ENCODE peak calls at places on chromosomes 11 and 22, in ten cellular contexts. B is DMS153; H is AG09309; C is MCF 10A; V is psoas muscle; D is PC-3; S is CD8-positive, alpha-beta memory T cell; R is naive thymus-derived CD4-positive, alpha-beta T cell; E is mucosa of gallbladder; J is hippocampal formation. N is an unnamed sample.

GRCh38 chr11:69546735-69547370 is 65.4 kb downstream of the LINC01488 start:
- DNase-seq in B (no peak), H (no peak), C (no peak), V (no peak), D (no peak), S (no peak), R (no peak), E (no peak), J (no peak), N (no peak)

GRCh38 chr11:132022718-132023117 is 652.3 kb downstream of the NTM start:
- DNase-seq in B (no peak), H (peak; percentile 65), C (no peak), V (no peak), D (no peak), S (no peak), R (no peak), E (no peak), J (no peak), N (no peak)

GRCh38 chr11:58165504-58166106 is 23.3 kb upstream of the OR9Q2 start:
- DNase-seq in B (no peak), H (no peak), C (peak; percentile 30), V (no peak), D (no peak), S (no peak), R (no peak), E (no peak), J (no peak), N (peak; percentile 65)

GRCh38 chr11:115919341-115920086 is 415.3 kb upstream of the CADM1 start:
- DNase-seq in B (no peak), H (no peak), C (no peak), V (no peak), D (no peak), S (no peak), R (no peak), E (no peak), J (no peak), N (no peak)

GRCh38 chr11:8873966-8874365 is 37.0 kb upstream of the AKIP1 start:
- DNase-seq in B (no peak), H (no peak), C (no peak), V (no peak), D (no peak), S (no peak), R (no peak), E (no peak), J (no peak), N (no peak)

GRCh38 chr11:70099578-70100282 is 21.6 kb downstream of the ANO1 start:
- DNase-seq in B (no peak), H (peak; percentile 35), C (no peak), V (peak; percentile 45), D (no peak), S (no peak), R (no peak), E (no peak), J (no peak), N (no peak)

GRCh38 chr22:36321797-36322601 is 65.8 kb downstream of the MYH9 start:
- DNase-seq in B (no peak), H (no peak), C (no peak), V (no peak), D (no peak), S (no peak), R (no peak), E (no peak), J (no peak), N (no peak)

GRCh38 chr11:35160902-35161585 is 22.1 kb downstream of the CD44 start:
- DNase-seq in B (no peak), H (no peak), C (no peak), V (no peak), D (no peak), S (no peak), R (no peak), E (no peak), J (no peak), N (no peak)

GRCh38 chr11:69356703-69357457 is 62.9 kb downstream of the MYEOV start:
- DNase-seq in B (no peak), H (no peak), C (peak; percentile 29), V (no peak), D (no peak), S (no peak), R (no peak), E (no peak), J (no peak), N (no peak)

GRCh38 chr11:18986744-18987143 is 47.5 kb upstream of the MRGPRX1 start:
- DNase-seq in B (peak; percentile 11), H (no peak), C (peak; percentile 19), V (no peak), D (peak; percentile 70), S (no peak), R (no peak), E (no peak), J (no peak), N (no peak)

GRCh38 chr22:22410677-22411076 is 97.9 kb downstream of the ZNF280B start:
- DNase-seq in B (no peak), H (no peak), C (no peak), V (no peak), D (no peak), S (no peak), R (no peak), E (no peak), J (no peak), N (no peak)

GRCh38 chr11:134423106-134423505 is 11.1 kb upstream of the B3GAT1 start:
- DNase-seq in B (no peak), H (no peak), C (no peak), V (no peak), D (no peak), S (no peak), R (no peak), E (no peak), J (no peak), N (no peak)

GRCh38 chr11:130849215-130849568 is 67.1 kb downstream of the SNX19 start:
- DNase-seq in B (no peak), H (peak; percentile 85), C (peak; percentile 66), V (no peak), D (peak; percentile 83), S (no peak), R (no peak), E (no peak), J (no peak), N (no peak)

GRCh38 chr11:6438979-6439571 is 1.7 kb downstream of the HPX start:
- DNase-seq in B (peak; percentile 78), H (peak; percentile 37), C (peak; percentile 64), V (no peak), D (peak; percentile 52), S (no peak), R (no peak), E (peak; percentile 66), J (peak; percentile 51), N (peak; percentile 55)

GRCh38 chr11:103649401-103649895 is 387.0 kb upstream of the DDI1 start:
- DNase-seq in B (no peak), H (no peak), C (no peak), V (no peak), D (no peak), S (no peak), R (no peak), E (no peak), J (no peak), N (no peak)

GRCh38 chr11:133926466-133927246 is 30.1 kb downstream of the IGSF9B start:
- DNase-seq in B (no peak), H (no peak), C (no peak), V (no peak), D (no peak), S (no peak), R (no peak), E (no peak), J (no peak), N (no peak)

GRCh38 chr22:26906464-26906863 is 249.1 kb downstream of the MIAT start:
- DNase-seq in B (no peak), H (no peak), C (no peak), V (no peak), D (no peak), S (no peak), R (no peak), E (no peak), J (no peak), N (no peak)

GRCh38 chr22:28637225-28637624 is 42.4 kb downstream of the TTC28 start:
- DNase-seq in B (no peak), H (no peak), C (no peak), V (no peak), D (no peak), S (no peak), R (no peak), E (no peak), J (no peak), N (no peak)

N was measured in prostate gland.